ENCODE peak calls at places on chromosomes 3 and 15, in four cellular contexts. W is CD4-positive, alpha-beta memory T cell; Z is pancreas; J is aorta. Y is an unnamed sample.
A peak's percentile ranks its signal among the peaks of the same experiment; 100 is the strongest.

GRCh38 chr15:63057454-63058335 is 15.1 kb downstream of the TPM1 start:
- DNase-seq in Z (no peak), W (no peak), J (no peak), Y (no peak)

GRCh38 chr3:179565496-179565895 is 2.8 kb downstream of the ACTL6A start:
- DNase-seq in W (no peak), J (no peak), Z (no peak), Y (no peak)

GRCh38 chr3:4641863-4642262 is 148.7 kb downstream of the ITPR1 start:
- DNase-seq in J (no peak), Z (no peak), W (no peak), Y (no peak)

GRCh38 chr15:92636950-92637481 is 18.6 kb downstream of the FAM174B start:
- DNase-seq in Z (peak; percentile 87), J (peak; percentile 61), W (no peak), Y (no peak)

GRCh38 chr3:127707777-127708438 is 35.2 kb downstream of the ABTB1 start:
- DNase-seq in Z (peak; percentile 23), W (no peak), J (no peak), Y (no peak)

GRCh38 chr15:85525755-85526154 is 145.4 kb downstream of the AKAP13 start:
- DNase-seq in Z (no peak), W (no peak), J (no peak), Y (no peak)

GRCh38 chr15:92696096-92696495 is 40.5 kb upstream of the FAM174B start:
- DNase-seq in W (no peak), J (no peak), Z (no peak), Y (no peak)

GRCh38 chr3:111531446-111531845 is 10.6 kb upstream of the CD96 start:
- DNase-seq in J (no peak), Z (no peak), W (no peak), Y (no peak)

GRCh38 chr3:116966649-116967048 is 257.1 kb downstream of the TUSC7 start:
- DNase-seq in W (no peak), J (no peak), Z (no peak), Y (no peak)

GRCh38 chr3:172536505-172536904 is 13.3 kb upstream of the TNFSF10 start:
- DNase-seq in J (no peak), W (no peak), Z (no peak), Y (no peak)

GRCh38 chr3:134197681-134198261 is 52.9 kb downstream of the RYK start:
- DNase-seq in J (no peak), Z (no peak), W (peak; percentile 49), Y (no peak)

GRCh38 chr15:38853608-38854007 is 289.0 kb upstream of the RASGRP1 start:
- DNase-seq in J (no peak), Z (no peak), W (peak; percentile 20), Y (no peak)

GRCh38 chr3:126508539-126508938 is 9.0 kb downstream of the UROC1 start:
- DNase-seq in W (no peak), J (peak; percentile 63), Z (peak; percentile 42), Y (no peak)

GRCh38 chr3:139974809-139975425 is 39.9 kb downstream of the CLSTN2 start:
- DNase-seq in Z (no peak), W (no peak), J (no peak), Y (no peak)

GRCh38 chr3:137946341-137946973 is 63.5 kb upstream of the CLDN18 start:
- DNase-seq in Z (peak; percentile 61), W (peak; percentile 46), J (peak; percentile 75), Y (no peak)

GRCh38 chr15:71334434-71334833 is 219.2 kb downstream of the THSD4 start:
- DNase-seq in J (peak; percentile 85), W (no peak), Z (no peak), Y (no peak)

GRCh38 chr3:100737334-100737733 is 28.0 kb downstream of the TFG start:
- DNase-seq in J (no peak), Z (no peak), W (no peak), Y (no peak)

GRCh38 chr15:84669726-84670125 is 11.7 kb upstream of the NMB start:
- DNase-seq in W (no peak), Z (no peak), J (no peak), Y (no peak)

GRCh38 chr3:144109944-144110343 is 138.3 kb downstream of the DIPK2A start:
- DNase-seq in J (no peak), W (no peak), Z (no peak), Y (no peak)

GRCh38 chr3:150365132-150365604 is 42.9 kb upstream of the TSC22D2 start:
- DNase-seq in J (no peak), Z (no peak), W (no peak), Y (no peak)

GRCh38 chr3:119783255-119783654 is 1.4 kb downstream of the NR1I2 start:
- DNase-seq in Z (no peak), W (no peak), J (no peak), Y (no peak)

GRCh38 chr3:112411425-112411824 is 78.5 kb downstream of the CD200 start:
- DNase-seq in Z (no peak), W (no peak), J (no peak), Y (no peak)

GRCh38 chr15:39585871-39586301 is 5.0 kb downstream of the THBS1 start:
- DNase-seq in W (no peak), Z (no peak), J (no peak), Y (no peak)

GRCh38 chr3:17089314-17089700 is 204.6 kb downstream of the PLCL2 start:
- DNase-seq in J (no peak), W (no peak), Z (no peak), Y (no peak)

GRCh38 chr15:60580650-60581415 is 101.9 kb upstream of the ICE2 start:
- DNase-seq in W (peak; percentile 86), Z (no peak), J (no peak), Y (no peak)

GRCh38 chr15:60582370-60583036 is 103.6 kb upstream of the ICE2 start:
- DNase-seq in J (no peak), Z (no peak), W (peak; percentile 76), Y (no peak)

GRCh38 chr15:60583194-60583593 is 104.3 kb upstream of the ICE2 start:
- DNase-seq in W (no peak), Z (no peak), J (no peak), Y (no peak)

GRCh38 chr15:60576515-60576914 is 97.6 kb upstream of the ICE2 start:
- DNase-seq in Z (no peak), W (no peak), J (no peak), Y (no peak)

DNA sequence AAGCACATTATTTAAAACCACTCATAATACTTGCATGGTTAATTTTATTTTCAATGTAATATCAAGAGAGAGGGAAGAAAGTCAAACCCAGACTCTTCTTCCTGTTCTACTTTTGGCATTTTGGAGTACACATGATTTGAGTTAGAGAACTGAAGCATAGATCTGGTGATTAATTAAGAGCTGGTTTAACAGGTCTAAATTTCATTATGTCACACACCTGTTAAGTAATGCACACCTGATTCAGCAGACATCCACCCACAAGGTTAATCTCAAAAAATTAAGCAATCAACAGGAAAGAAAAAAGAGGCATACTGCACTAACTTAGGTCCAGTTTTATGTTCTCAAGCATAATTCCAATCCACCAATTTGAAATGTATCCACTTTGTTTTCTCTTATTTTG is 101.1 kb upstream of the ICE2 start:
- DNase-seq in W (no peak), Z (no peak), J (no peak), Y (no peak)
- H3K27ac ChIP-seq in W (peak overlapping the region; percentile 92), Z (peak overlapping the region; percentile 31), J (no peak overlapping the region), Y (no peak overlapping the region)

DNA sequence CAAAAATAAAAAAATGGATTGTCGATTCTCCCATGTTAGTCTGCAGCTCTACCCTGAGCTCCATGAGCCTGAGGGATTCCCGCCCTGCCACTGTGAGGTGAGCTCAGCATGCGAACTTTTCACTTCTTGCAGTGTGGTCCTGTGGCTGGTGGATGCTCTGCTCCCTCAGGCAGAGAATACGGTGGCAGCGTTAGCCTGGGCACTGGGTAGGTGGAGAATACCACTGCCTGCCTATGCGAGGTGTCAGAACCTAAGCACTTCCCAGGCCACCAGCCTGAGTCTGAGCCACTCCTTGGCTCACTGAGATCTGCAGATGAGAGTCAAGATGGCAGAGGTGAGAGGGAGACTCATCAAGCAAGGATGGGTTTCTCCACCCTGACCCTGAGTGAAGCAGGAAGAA is 70.1 kb downstream of the ITGB5 start:
- DNase-seq in W (no peak), Z (no peak), J (no peak), Y (no peak)
- H3K27ac ChIP-seq in W (no peak overlapping the region), Z (no peak overlapping the region), J (no peak overlapping the region), Y (no peak overlapping the region)

DNA sequence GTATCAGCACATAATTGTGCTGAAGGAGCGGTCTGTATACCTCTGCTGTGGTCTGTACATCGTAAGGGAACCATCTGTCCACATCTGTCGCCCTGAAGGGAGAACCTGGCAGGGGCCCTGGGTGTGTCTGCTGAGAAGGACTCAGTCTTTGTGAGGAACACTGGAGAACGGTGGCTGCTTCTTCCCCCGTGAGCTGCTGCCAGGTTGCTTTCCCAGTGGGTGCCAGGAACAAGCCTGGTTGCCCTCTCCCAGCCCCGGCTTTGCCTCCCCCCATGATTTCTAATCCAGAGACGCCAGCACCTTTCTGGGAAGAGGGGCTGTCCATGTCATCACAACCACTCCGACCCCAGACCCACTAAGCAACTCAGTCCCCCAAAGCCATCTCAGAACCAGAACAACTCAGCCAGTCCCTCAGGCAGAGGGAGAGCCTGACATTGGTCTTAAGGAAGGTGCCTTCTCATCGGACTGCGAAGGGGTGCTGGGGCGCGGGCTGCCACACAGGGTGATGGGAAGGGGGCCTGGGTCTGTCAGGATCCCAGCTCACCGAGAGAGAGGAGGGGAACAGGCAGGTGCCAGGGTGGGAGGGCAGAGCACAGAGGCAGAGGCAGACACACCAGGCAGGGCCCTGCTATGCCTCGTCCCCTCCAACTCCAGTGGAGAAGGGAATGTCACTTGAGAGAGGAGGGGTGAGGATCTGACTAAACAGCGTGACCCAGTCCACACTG is 8.5 kb downstream of the TNK2 start:
- DNase-seq in W (no peak), J (no peak), Z (peak; percentile 37), Y (no peak)
- H3K27ac ChIP-seq in W (no peak overlapping the region), J (no peak overlapping the region), Z (no peak overlapping the region), Y (peak overlapping the region; percentile 97)

DNA sequence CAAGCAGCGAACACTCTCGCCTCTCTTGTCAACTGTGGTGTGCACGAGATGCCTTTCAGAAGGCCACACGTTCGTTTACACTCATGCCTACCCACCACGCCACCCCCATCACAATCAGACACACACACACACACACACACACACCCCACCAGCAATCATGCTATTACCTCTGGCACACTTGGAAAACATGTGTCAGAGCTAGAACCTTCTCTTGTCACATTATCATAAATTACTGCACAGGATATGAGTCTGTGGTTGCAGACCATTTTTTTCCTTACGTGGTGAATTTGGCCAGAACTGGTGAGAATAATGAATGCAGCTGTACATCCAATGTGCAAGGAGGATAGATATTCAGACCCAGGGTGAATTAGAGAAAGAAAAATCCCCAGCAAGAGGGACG is 52.4 kb downstream of the TRIM69 start:
- DNase-seq in W (peak; percentile 7), J (no peak), Z (no peak), Y (no peak)
- H3K27ac ChIP-seq in W (no peak overlapping the region), J (no peak overlapping the region), Z (no peak overlapping the region), Y (no peak overlapping the region)

GRCh38 chr3:190586631-190587000 is 72.7 kb downstream of the IL1RAP start:
- DNase-seq in Z (no peak), W (peak; percentile 13), J (no peak), Y (peak; percentile 51)
- H3K27ac ChIP-seq in Z (no peak overlapping the region), W (no peak overlapping the region), J (no peak overlapping the region), Y (peak overlapping the region; percentile 6)

DNA sequence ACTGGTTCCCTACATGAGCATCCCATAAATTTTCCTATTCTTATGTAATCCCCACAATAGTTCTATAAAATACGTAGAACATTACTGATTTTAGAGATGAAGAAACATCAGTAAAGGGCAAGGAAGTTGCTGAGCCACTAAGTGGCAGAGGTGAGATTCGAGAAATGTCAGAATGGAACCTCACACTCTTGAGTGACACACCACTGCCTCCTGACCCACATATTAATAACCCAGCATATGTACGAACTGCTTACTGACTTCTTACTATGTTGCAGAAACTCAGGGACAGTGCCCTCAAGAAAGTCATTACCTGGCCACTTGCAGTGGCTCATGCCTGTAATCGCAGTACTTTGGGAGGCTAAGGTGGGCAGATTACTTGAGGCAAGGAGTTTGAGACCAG is 1022.4 kb downstream of the FHIT start:
- DNase-seq in J (no peak), Z (no peak), W (no peak), Y (no peak)
- H3K27ac ChIP-seq in J (no peak overlapping the region), Z (no peak overlapping the region), W (no peak overlapping the region), Y (no peak overlapping the region)

GRCh38 chr15:49037546-49037940 is 8.7 kb downstream of the SECISBP2L start:
- DNase-seq in W (no peak), Z (no peak), J (no peak), Y (no peak)
- H3K27ac ChIP-seq in W (no peak overlapping the region), Z (no peak overlapping the region), J (no peak overlapping the region), Y (no peak overlapping the region)